ENCODE peak calls at places on chromosomes 1 and 21, in nine cellular contexts. One of them, this sample, is unnamed.
A peak's percentile ranks its signal among the peaks of the same experiment; 100 is the strongest.

GRCh38 chr1:234893725-234894630 is 234.7 kb downstream of the TOMM20 start:
- DNase-seq in Right ventricle myocardium superior: no peak
- DNase-seq in renal cortical epithelial cell: peak; percentile 88
- DNase-seq in GM20000: peak; percentile 50
- DNase-seq in COR-L47: peak; percentile 76
- DNase-seq in EL: peak; percentile 76
- DNase-seq in testis: no peak
- DNase-seq in stomach: peak; percentile 61
- DNase-seq in HEK293T: no peak
- DNase-seq in this sample: no peak

GRCh38 chr1:31587720-31588423 is 11.6 kb downstream of the TINAGL1 start:
- DNase-seq in stomach: peak; percentile 71
- DNase-seq in GM20000: peak; percentile 90
- DNase-seq in renal cortical epithelial cell: peak; percentile 57
- DNase-seq in HEK293T: peak; percentile 79
- DNase-seq in EL: no peak
- DNase-seq in COR-L47: peak; percentile 14
- DNase-seq in Right ventricle myocardium superior: peak; percentile 81
- DNase-seq in testis: peak; percentile 75
- DNase-seq in this sample: peak; percentile 74

GRCh38 chr21:45513003-45513706 is 29.1 kb downstream of the SLC19A1 start:
- DNase-seq in testis: no peak
- DNase-seq in HEK293T: no peak
- DNase-seq in GM20000: no peak
- DNase-seq in EL: no peak
- DNase-seq in stomach: peak; percentile 91
- DNase-seq in Right ventricle myocardium superior: peak; percentile 31
- DNase-seq in renal cortical epithelial cell: peak; percentile 4
- DNase-seq in COR-L47: peak; percentile 53
- DNase-seq in this sample: peak; percentile 8

GRCh38 chr1:225446298-225446941 is 18.6 kb upstream of the LBR start:
- DNase-seq in Right ventricle myocardium superior: no peak
- DNase-seq in HEK293T: no peak
- DNase-seq in EL: no peak
- DNase-seq in COR-L47: no peak
- DNase-seq in renal cortical epithelial cell: peak; percentile 78
- DNase-seq in stomach: no peak
- DNase-seq in GM20000: no peak
- DNase-seq in testis: no peak
- DNase-seq in this sample: no peak

GRCh38 chr1:39258146-39258924 is 53.8 kb downstream of the MACF1 start:
- DNase-seq in testis: peak; percentile 86
- DNase-seq in HEK293T: peak; percentile 82
- DNase-seq in COR-L47: peak; percentile 55
- DNase-seq in GM20000: peak; percentile 68
- DNase-seq in stomach: peak; percentile 78
- DNase-seq in Right ventricle myocardium superior: peak; percentile 59
- DNase-seq in EL: peak; percentile 72
- DNase-seq in renal cortical epithelial cell: peak; percentile 47
- DNase-seq in this sample: peak; percentile 51

GRCh38 chr1:33342041-33342723 is 21.3 kb upstream of the A3GALT2 start:
- DNase-seq in stomach: peak; percentile 87
- DNase-seq in renal cortical epithelial cell: peak; percentile 99
- DNase-seq in GM20000: no peak
- DNase-seq in HEK293T: no peak
- DNase-seq in COR-L47: peak; percentile 96
- DNase-seq in EL: peak; percentile 98
- DNase-seq in Right ventricle myocardium superior: peak; percentile 82
- DNase-seq in testis: peak; percentile 56
- DNase-seq in this sample: peak; percentile 80

GRCh38 chr1:31815752-31816484 is at the start of gene SPOCD1:
- DNase-seq in EL: peak; percentile 89
- DNase-seq in Right ventricle myocardium superior: peak; percentile 86
- DNase-seq in HEK293T: peak; percentile 99
- DNase-seq in GM20000: peak; percentile 81
- DNase-seq in stomach: peak; percentile 84
- DNase-seq in testis: peak; percentile 92
- DNase-seq in renal cortical epithelial cell: peak; percentile 66
- DNase-seq in COR-L47: peak; percentile 17
- DNase-seq in this sample: peak; percentile 67

GRCh38 chr1:156601122-156601830 is at the start of gene GPATCH4:
- DNase-seq in stomach: peak; percentile 70
- DNase-seq in HEK293T: peak; percentile 84
- DNase-seq in Right ventricle myocardium superior: peak; percentile 83
- DNase-seq in testis: peak; percentile 95
- DNase-seq in EL: peak; percentile 93
- DNase-seq in COR-L47: peak; percentile 70
- DNase-seq in GM20000: peak; percentile 76
- DNase-seq in renal cortical epithelial cell: peak; percentile 78
- DNase-seq in this sample: peak; percentile 68

GRCh38 chr1:70034403-70034802 is 171.0 kb downstream of the LRRC40 start:
- DNase-seq in renal cortical epithelial cell: peak; percentile 55
- DNase-seq in Right ventricle myocardium superior: no peak
- DNase-seq in GM20000: no peak
- DNase-seq in EL: peak; percentile 71
- DNase-seq in stomach: no peak
- DNase-seq in testis: no peak
- DNase-seq in COR-L47: peak; percentile 85
- DNase-seq in HEK293T: peak; percentile 65
- DNase-seq in this sample: no peak

GRCh38 chr1:109361649-109362048 is 36.1 kb downstream of the SORT1 start:
- DNase-seq in COR-L47: no peak
- DNase-seq in stomach: no peak
- DNase-seq in testis: no peak
- DNase-seq in HEK293T: no peak
- DNase-seq in EL: peak; percentile 49
- DNase-seq in Right ventricle myocardium superior: no peak
- DNase-seq in renal cortical epithelial cell: peak; percentile 54
- DNase-seq in GM20000: no peak
- DNase-seq in this sample: no peak

GRCh38 chr1:34642679-34643078 is 112.2 kb upstream of the GJB5 start:
- DNase-seq in renal cortical epithelial cell: no peak
- DNase-seq in testis: no peak
- DNase-seq in COR-L47: no peak
- DNase-seq in Right ventricle myocardium superior: no peak
- DNase-seq in GM20000: no peak
- DNase-seq in stomach: no peak
- DNase-seq in HEK293T: no peak
- DNase-seq in EL: no peak
- DNase-seq in this sample: no peak

GRCh38 chr1:223714849-223715709 is 2.7 kb downstream of the CAPN2 start:
- DNase-seq in EL: peak; percentile 94
- DNase-seq in GM20000: no peak
- DNase-seq in HEK293T: peak; percentile 51
- DNase-seq in COR-L47: no peak
- DNase-seq in stomach: no peak
- DNase-seq in testis: no peak
- DNase-seq in renal cortical epithelial cell: peak; percentile 68
- DNase-seq in Right ventricle myocardium superior: no peak
- DNase-seq in this sample: no peak

GRCh38 chr1:6080469-6080868 is 34.8 kb downstream of the KCNAB2 start:
- DNase-seq in testis: no peak
- DNase-seq in HEK293T: no peak
- DNase-seq in EL: no peak
- DNase-seq in stomach: no peak
- DNase-seq in COR-L47: peak; percentile 39
- DNase-seq in renal cortical epithelial cell: no peak
- DNase-seq in Right ventricle myocardium superior: no peak
- DNase-seq in GM20000: no peak
- DNase-seq in this sample: no peak

This sample was measured in left ventricle myocardium inferior.